ENCODE peak calls at places on chromosomes 5 and 9, in seven cellular contexts. I is fibroblast of mammary gland; L is WTC11; C is activated CD4-positive, CD25-positive, alpha-beta regulatory T cell; Q is uterus; Z is caudate nucleus; M is activated CD8-positive, alpha-beta memory T cell treated with anti-CD3 and anti-CD28 coated beads, Interleukin-2, amount 50 U/mL, for 4 hours. N is an unnamed sample.
A peak's percentile ranks its signal among the peaks of the same experiment; 100 is the strongest.

GRCh38 chr9:123669355-123669754 is 260.6 kb downstream of the DENND1A start:
- DNase-seq in M (no peak), I (no peak), C (no peak), Z (no peak), Q (no peak), L (no peak), N (no peak)

GRCh38 chr9:122218885-122219855 is 9.6 kb downstream of the LHX6 start:
- DNase-seq in L (peak; percentile 50), C (no peak), Q (no peak), I (no peak), M (no peak), Z (no peak), N (no peak)

GRCh38 chr9:129640086-129640870 is 1.7 kb downstream of the ASB6 start:
- DNase-seq in L (no peak), C (no peak), Z (no peak), Q (no peak), I (peak; percentile 71), M (no peak), N (no peak)

GRCh38 chr5:146447734-146448380 is 724 bp downstream of the TCERG1 start:
- DNase-seq in L (peak; percentile 38), C (no peak), M (no peak), Q (no peak), I (peak; percentile 64), Z (no peak), N (no peak)

GRCh38 chr5:24161559-24161958 is 483.2 kb downstream of the CDH10 start:
- DNase-seq in Z (no peak), M (no peak), C (no peak), I (peak; percentile 4), L (no peak), Q (no peak), N (no peak)

GRCh38 chr5:127844631-127845030 is 141.4 kb downstream of the CCDC192 start:
- DNase-seq in M (no peak), Q (no peak), C (no peak), L (no peak), Z (peak; percentile 33), I (no peak), N (no peak)

GRCh38 chr5:138685052-138685755 is 68.0 kb upstream of the CTNNA1 start:
- DNase-seq in Z (no peak), L (no peak), M (no peak), C (no peak), Q (no peak), I (peak; percentile 47), N (no peak)

GRCh38 chr5:72427488-72428437 is 79.4 kb downstream of the ZNF366 start:
- DNase-seq in C (no peak), M (no peak), L (no peak), Z (no peak), Q (no peak), I (peak; percentile 50), N (no peak)

GRCh38 chr5:142506046-142506445 is 179.8 kb downstream of the FGF1 start:
- DNase-seq in L (no peak), I (peak; percentile 54), C (no peak), M (no peak), Z (no peak), Q (no peak), N (no peak)